ENCODE peak calls at places on chromosomes 16 and 17, in five cellular contexts. One of them, this sample, is unnamed.

GRCh38 chr17:50629902-50630301 is 4.8 kb upstream of the ABCC3 start:
- DNase-seq in neuronal stem cell: no peak
- DNase-seq in H1: no peak
- DNase-seq in IMR-90: no peak
- DNase-seq in trophoblast cell: no peak
- DNase-seq in this sample: no peak

GRCh38 chr17:15261063-15261817 is 3.9 kb downstream of the PMP22 start:
- DNase-seq in trophoblast cell: peak
- DNase-seq in IMR-90: peak
- DNase-seq in H1: no peak
- DNase-seq in neuronal stem cell: peak
- DNase-seq in this sample: peak

GRCh38 chr17:43428524-43428923 is 29.7 kb downstream of the ARL4D start:
- DNase-seq in trophoblast cell: no peak
- DNase-seq in neuronal stem cell: no peak
- DNase-seq in IMR-90: no peak
- DNase-seq in H1: no peak
- DNase-seq in this sample: no peak

GRCh38 chr16:2532494-2533141 is 1.4 kb upstream of the CEMP1 start:
- DNase-seq in H1: no peak
- DNase-seq in IMR-90: peak
- DNase-seq in neuronal stem cell: no peak
- DNase-seq in trophoblast cell: peak
- DNase-seq in this sample: peak

GRCh38 chr17:18309202-18309601 is 5.6 kb downstream of the TOP3A start:
- DNase-seq in IMR-90: no peak
- DNase-seq in trophoblast cell: no peak
- DNase-seq in neuronal stem cell: no peak
- DNase-seq in H1: no peak
- DNase-seq in this sample: no peak

GRCh38 chr17:43388198-43389021 is 10.4 kb upstream of the ARL4D start:
- DNase-seq in neuronal stem cell: peak
- DNase-seq in H1: no peak
- DNase-seq in IMR-90: peak
- DNase-seq in trophoblast cell: peak
- DNase-seq in this sample: peak

GRCh38 chr17:31570231-31570630 is 178.8 kb downstream of the RAB11FIP4 start:
- DNase-seq in trophoblast cell: no peak
- DNase-seq in neuronal stem cell: no peak
- DNase-seq in H1: no peak
- DNase-seq in IMR-90: no peak
- DNase-seq in this sample: no peak

GRCh38 chr16:23508589-23509440 is 1.5 kb downstream of the GGA2 start:
- DNase-seq in neuronal stem cell: no peak
- DNase-seq in trophoblast cell: peak
- DNase-seq in IMR-90: no peak
- DNase-seq in H1: no peak
- DNase-seq in this sample: peak

GRCh38 chr16:81946206-81946605 is 65.1 kb downstream of the SDR42E1 start:
- DNase-seq in neuronal stem cell: no peak
- DNase-seq in H1: no peak
- DNase-seq in IMR-90: no peak
- DNase-seq in trophoblast cell: no peak
- DNase-seq in this sample: no peak

DNA sequence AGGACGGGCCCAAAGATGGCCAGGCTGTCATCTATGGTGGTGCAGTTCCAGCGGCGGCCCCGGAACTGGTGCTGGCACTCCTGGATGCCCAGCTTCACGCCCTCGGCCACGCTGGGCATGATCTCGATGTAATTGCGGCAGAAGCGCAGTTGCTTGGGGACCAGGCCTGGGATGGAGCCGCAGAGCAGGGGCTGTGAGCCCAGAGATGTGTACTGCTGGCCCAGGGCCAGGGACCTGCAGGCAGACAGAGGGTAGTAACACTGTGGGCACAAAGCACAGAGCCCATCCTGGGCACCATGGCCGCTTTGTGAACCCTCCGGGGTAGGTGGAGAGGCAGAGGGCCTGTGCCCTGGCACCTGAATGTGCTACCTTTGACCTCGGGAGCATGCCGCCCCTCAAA is 44.8 kb downstream of the WNT3 start:
- DNase-seq in neuronal stem cell: no peak
- DNase-seq in trophoblast cell: no peak
- DNase-seq in IMR-90: no peak
- DNase-seq in H1: no peak
- DNase-seq in this sample: no peak
- H2AK5ac ChIP-seq in neuronal stem cell: peak
- H2AK5ac ChIP-seq in trophoblast cell: no peak
- H2AK5ac ChIP-seq in IMR-90: no peak
- H2AK5ac ChIP-seq in H1: peak
- H2AK5ac ChIP-seq in this sample: no peak

GRCh38 chr16:31142109-31143035 is 6.8 kb upstream of the PRSS8 start:
- DNase-seq in H1: peak
- DNase-seq in IMR-90: peak
- DNase-seq in trophoblast cell: peak
- DNase-seq in neuronal stem cell: peak
- DNase-seq in this sample: peak
- H3K14ac ChIP-seq in H1: no peak
- H3K14ac ChIP-seq in IMR-90: peak
- H3K14ac ChIP-seq in trophoblast cell: peak
- H3K14ac ChIP-seq in neuronal stem cell: peak
- H3K14ac ChIP-seq in this sample: no peak

GRCh38 chr17:48626202-48626469 is at the start of gene HOXB9:
- DNase-seq in neuronal stem cell: no peak
- DNase-seq in IMR-90: peak
- DNase-seq in trophoblast cell: no peak
- DNase-seq in H1: no peak
- DNase-seq in this sample: no peak

GRCh38 chr17:48625502-48626201 is 506 bp downstream of the HOXB9 start:
- DNase-seq in IMR-90: no peak
- DNase-seq in H1: no peak
- DNase-seq in trophoblast cell: peak
- DNase-seq in neuronal stem cell: no peak
- DNase-seq in this sample: peak

GRCh38 chr17:48623583-48623982 is 2.6 kb downstream of the HOXB9 start:
- DNase-seq in neuronal stem cell: no peak
- DNase-seq in trophoblast cell: no peak
- DNase-seq in IMR-90: no peak
- DNase-seq in H1: no peak
- DNase-seq in this sample: peak

GRCh38 chr17:48624118-48624517 is 2.0 kb downstream of the HOXB9 start:
- DNase-seq in neuronal stem cell: no peak
- DNase-seq in IMR-90: no peak
- DNase-seq in trophoblast cell: no peak
- DNase-seq in H1: no peak
- DNase-seq in this sample: no peak

GRCh38 chr17:48624544-48625501 is 1.3 kb downstream of the HOXB9 start:
- DNase-seq in neuronal stem cell: no peak
- DNase-seq in IMR-90: no peak
- DNase-seq in trophoblast cell: no peak
- DNase-seq in H1: no peak
- DNase-seq in this sample: peak
- H3K4me3 ChIP-seq in neuronal stem cell: no peak
- H3K4me3 ChIP-seq in IMR-90: peak
- H3K4me3 ChIP-seq in trophoblast cell: peak
- H3K4me3 ChIP-seq in H1: peak
- H3K4me3 ChIP-seq in this sample: peak

GRCh38 chr17:78128616-78129384 is at the start of gene TMC6:
- DNase-seq in IMR-90: no peak
- DNase-seq in H1: no peak
- DNase-seq in trophoblast cell: peak
- DNase-seq in neuronal stem cell: peak
- DNase-seq in this sample: peak
- H2AK5ac ChIP-seq in IMR-90: no peak
- H2AK5ac ChIP-seq in H1: no peak
- H2AK5ac ChIP-seq in trophoblast cell: peak
- H2AK5ac ChIP-seq in neuronal stem cell: peak
- H2AK5ac ChIP-seq in this sample: no peak

DNA sequence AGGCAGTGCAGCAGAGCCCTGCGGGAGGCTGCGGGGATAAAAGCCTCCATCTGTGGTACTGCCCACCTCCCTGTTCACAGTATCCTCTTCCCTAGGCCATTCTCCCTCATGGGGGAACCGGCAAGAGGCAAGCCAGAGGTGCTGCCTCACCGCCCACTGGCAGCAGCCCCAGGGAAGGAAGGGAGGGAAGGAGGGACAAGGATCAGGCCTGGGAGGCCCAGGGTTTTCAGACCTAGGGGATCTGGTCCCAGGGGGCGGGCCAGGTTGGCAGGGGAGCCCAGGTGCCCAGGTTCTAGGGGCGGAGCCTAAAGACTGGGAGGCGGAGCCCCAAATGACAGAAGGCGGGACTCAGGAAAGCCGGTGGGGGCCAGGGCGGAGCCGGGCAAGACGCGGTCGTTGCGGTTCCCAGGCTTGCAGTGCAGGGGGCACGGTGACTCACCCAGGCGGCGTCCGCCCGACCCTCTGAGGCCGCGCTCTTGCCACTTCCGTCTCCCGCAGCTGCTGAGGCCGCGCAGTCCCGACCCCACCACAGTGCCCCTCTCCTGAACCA is 3.0 kb upstream of the MTMR4 start:
- DNase-seq in trophoblast cell: no peak
- DNase-seq in IMR-90: no peak
- DNase-seq in H1: no peak
- DNase-seq in neuronal stem cell: no peak
- DNase-seq in this sample: no peak
- H3K14ac ChIP-seq in trophoblast cell: peak
- H3K14ac ChIP-seq in IMR-90: peak
- H3K14ac ChIP-seq in H1: no peak
- H3K14ac ChIP-seq in neuronal stem cell: peak
- H3K14ac ChIP-seq in this sample: no peak

GRCh38 chr17:28086519-28086918 is 44.0 kb downstream of the NLK start:
- DNase-seq in neuronal stem cell: no peak
- DNase-seq in IMR-90: peak
- DNase-seq in trophoblast cell: no peak
- DNase-seq in H1: no peak
- DNase-seq in this sample: no peak
- H3K4me3 ChIP-seq in neuronal stem cell: no peak
- H3K4me3 ChIP-seq in IMR-90: no peak
- H3K4me3 ChIP-seq in trophoblast cell: no peak
- H3K4me3 ChIP-seq in H1: no peak
- H3K4me3 ChIP-seq in this sample: no peak

GRCh38 chr17:73819440-73820395 is 175.5 kb upstream of the SDK2 start:
- DNase-seq in H1: no peak
- DNase-seq in IMR-90: no peak
- DNase-seq in trophoblast cell: no peak
- DNase-seq in neuronal stem cell: no peak
- DNase-seq in this sample: no peak
- H2AK5ac ChIP-seq in H1: peak
- H2AK5ac ChIP-seq in IMR-90: no peak
- H2AK5ac ChIP-seq in trophoblast cell: no peak
- H2AK5ac ChIP-seq in neuronal stem cell: no peak
- H2AK5ac ChIP-seq in this sample: no peak

GRCh38 chr17:17058304-17058703 is 16.0 kb downstream of the MPRIP start:
- DNase-seq in H1: no peak
- DNase-seq in neuronal stem cell: no peak
- DNase-seq in IMR-90: no peak
- DNase-seq in trophoblast cell: no peak
- DNase-seq in this sample: no peak

GRCh38 chr17:17059301-17059890 is 17.1 kb downstream of the MPRIP start:
- DNase-seq in neuronal stem cell: no peak
- DNase-seq in trophoblast cell: no peak
- DNase-seq in H1: no peak
- DNase-seq in IMR-90: no peak
- DNase-seq in this sample: no peak

GRCh38 chr17:17060930-17061329 is 18.7 kb downstream of the MPRIP start:
- DNase-seq in IMR-90: no peak
- DNase-seq in neuronal stem cell: no peak
- DNase-seq in H1: no peak
- DNase-seq in trophoblast cell: no peak
- DNase-seq in this sample: no peak

GRCh38 chr17:17061516-17061915 is 19.3 kb downstream of the MPRIP start:
- DNase-seq in trophoblast cell: no peak
- DNase-seq in IMR-90: no peak
- DNase-seq in H1: no peak
- DNase-seq in neuronal stem cell: no peak
- DNase-seq in this sample: no peak

DNA sequence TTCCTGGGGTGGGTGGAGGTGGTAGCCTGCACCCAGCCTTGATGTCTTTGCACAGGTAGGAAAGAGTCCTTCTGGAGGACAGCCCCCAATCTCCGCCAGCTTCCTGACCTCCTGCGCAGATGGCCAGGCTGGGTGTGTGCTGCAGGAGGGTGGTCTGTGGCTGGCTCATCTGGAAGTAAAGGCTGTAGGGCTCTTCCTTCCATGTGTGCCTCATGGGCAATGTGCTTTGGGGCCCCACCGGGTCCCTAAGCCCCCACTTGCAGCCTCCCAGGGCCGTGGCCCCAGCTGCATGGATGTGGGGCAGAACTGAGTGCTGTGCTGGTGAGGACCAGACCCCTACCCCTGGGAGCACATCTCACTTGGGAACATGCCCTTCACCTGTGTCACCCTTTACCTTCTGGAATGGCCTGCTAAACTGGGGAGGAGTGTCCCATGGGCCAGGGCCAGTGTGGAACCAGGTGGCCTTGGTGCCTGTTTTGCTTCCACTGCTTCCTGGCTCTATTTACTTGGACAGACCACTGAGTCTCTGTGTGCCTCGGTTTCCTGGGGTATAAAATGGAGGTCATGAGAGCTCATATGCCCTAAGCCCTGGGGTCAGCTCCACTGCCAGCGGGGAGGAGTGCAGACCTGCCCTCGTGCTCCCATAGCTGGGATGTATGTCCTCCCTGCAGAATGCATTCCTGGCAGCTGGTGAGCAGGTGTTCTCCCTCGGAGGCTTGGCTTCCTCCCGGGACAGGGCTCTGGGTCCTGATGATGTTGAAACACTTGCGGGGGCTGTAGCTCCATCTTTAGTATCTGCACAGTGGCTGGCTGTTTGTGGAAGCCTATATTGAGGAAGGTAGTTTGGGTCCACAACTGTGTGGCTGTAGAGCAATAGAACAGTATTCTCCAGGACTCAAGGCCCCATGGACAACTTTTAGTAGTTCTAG is 18.0 kb downstream of the MPRIP start:
- DNase-seq in neuronal stem cell: no peak
- DNase-seq in H1: no peak
- DNase-seq in trophoblast cell: no peak
- DNase-seq in IMR-90: no peak
- DNase-seq in this sample: no peak
- H3K14ac ChIP-seq in neuronal stem cell: no peak
- H3K14ac ChIP-seq in H1: no peak
- H3K14ac ChIP-seq in trophoblast cell: no peak
- H3K14ac ChIP-seq in IMR-90: no peak
- H3K14ac ChIP-seq in this sample: no peak

This sample was measured in mesenchymal stem cell.